ENCODE peak calls at places on chromosomes 12 and 14, in eight cellular contexts. V is germinal center, C is K562, R is AG20443, D is left ventricle myocardium inferior, B is AG10803, A is RWPE1, L is Caki2. Q is an unnamed sample.

GRCh38 chr12:60021235-60021634 is 425.4 kb downstream of the SLC16A7 start:
- DNase-seq in V (no peak), C (no peak), R (no peak), D (no peak), B (no peak), A (no peak), L (no peak), Q (no peak)

GRCh38 chr14:81673930-81674329 is 140.3 kb upstream of the SEL1L start:
- DNase-seq in V (no peak), C (no peak), R (no peak), D (no peak), B (no peak), A (no peak), L (no peak), Q (no peak)

GRCh38 chr12:49641748-49642369 is 18.5 kb downstream of the PRPF40B start:
- DNase-seq in V (no peak), C (no peak), R (no peak), D (no peak), B (no peak), A (no peak), L (no peak), Q (no peak)

GRCh38 chr12:111203969-111204368 is 164.9 kb downstream of the PHETA1 start:
- DNase-seq in V (no peak), C (no peak), R (no peak), D (peak), B (no peak), A (no peak), L (no peak), Q (no peak)

GRCh38 chr12:1595026-1595561 is 713 bp upstream of the FBXL14 start:
- DNase-seq in V (no peak), C (no peak), R (no peak), D (no peak), B (peak), A (no peak), L (no peak), Q (no peak)

GRCh38 chr14:100239200-100239839 is 376 bp downstream of the YY1 start:
- DNase-seq in V (no peak), C (peak), R (no peak), D (peak), B (no peak), A (no peak), L (peak), Q (no peak)

GRCh38 chr14:64937821-64938193 is 4.7 kb downstream of the GPX2 start:
- DNase-seq in V (no peak), C (no peak), R (peak), D (no peak), B (peak), A (no peak), L (peak), Q (peak)

GRCh38 chr14:51895425-51895824 is 35.0 kb downstream of the GNG2 start:
- DNase-seq in V (no peak), C (no peak), R (no peak), D (no peak), B (no peak), A (no peak), L (no peak), Q (no peak)

GRCh38 chr14:32377046-32377445 is 47.9 kb downstream of the AKAP6 start:
- DNase-seq in V (no peak), C (no peak), R (no peak), D (no peak), B (no peak), A (no peak), L (no peak), Q (no peak)

GRCh38 chr12:10395390-10395998 is 5.7 kb upstream of the KLRK1 start:
- DNase-seq in V (no peak), C (no peak), R (peak), D (no peak), B (peak), A (peak), L (no peak), Q (peak)

GRCh38 chr14:58631720-58632119 is 6.0 kb upstream of the DACT1 start:
- DNase-seq in V (no peak), C (no peak), R (no peak), D (no peak), B (no peak), A (no peak), L (no peak), Q (no peak)

Q was measured in MCF 10A.